ENCODE peak calls at places on chromosomes 1 and 21, in five cellular contexts. R, Z, G, D and N are unnamed samples. For H3K36me3, the result is how much of the 10 kb centered on the place peaks cover.

GRCh38 chr1:98398649-98399048 is 262.9 kb upstream of the SNX7 start:
- DNase-seq in R (no peak), Z (no peak), G (no peak), D (peak), N (no peak)

GRCh38 chr1:53665996-53666395 is 73.0 kb downstream of the GLIS1 start:
- DNase-seq in R (no peak), Z (no peak), G (no peak), D (no peak), N (no peak)

GRCh38 chr21:44459712-44460440 is 4.6 kb downstream of the LRRC3 start:
- DNase-seq in R (no peak), Z (no peak), G (peak), D (no peak), N (peak)

GRCh38 chr1:103106426-103107321 is 1.6 kb downstream of the COL11A1 start:
- DNase-seq in R (peak), Z (no peak), G (no peak), D (peak), N (peak)

GRCh38 chr1:206979379-206980043 is 9.3 kb upstream of the FCAMR start:
- DNase-seq in R (no peak), Z (no peak), G (no peak), D (peak), N (no peak)

GRCh38 chr1:108708726-108709660 is 3.7 kb upstream of the FNDC7 start:
- DNase-seq in R (no peak), Z (peak), G (peak), D (no peak), N (peak)

GRCh38 chr1:204301171-204301957 is 58.4 kb downstream of the PLEKHA6 start:
- DNase-seq in R (no peak), Z (no peak), G (no peak), D (no peak), N (no peak)

GRCh38 chr1:53918343-53918742 is 24.4 kb downstream of the DIO1 start:
- DNase-seq in R (no peak), Z (no peak), G (no peak), D (no peak), N (no peak)

GRCh38 chr21:38544681-38545080 is 46.4 kb upstream of the ERG start:
- DNase-seq in R (no peak), Z (no peak), G (no peak), D (no peak), N (no peak)

GRCh38 chr1:47996406-47997226 is 569 bp downstream of the TRABD2B start:
- DNase-seq in R (no peak), Z (no peak), G (no peak), D (no peak), N (no peak)

GRCh38 chr1:8718878-8719361 is 98.5 kb downstream of the RERE start:
- DNase-seq in R (no peak), Z (no peak), G (no peak), D (no peak), N (no peak)

GRCh38 chr1:223393275-223394214 is at the start of gene CCDC185:
- DNase-seq in R (no peak), Z (no peak), G (no peak), D (no peak), N (peak)

GRCh38 chr21:16794944-16795343 is 717.9 kb upstream of the CXADR start:
- DNase-seq in R (no peak), Z (no peak), G (no peak), D (peak), N (no peak)

GRCh38 chr1:78722947-78723346 is 73.3 kb downstream of the IFI44 start:
- DNase-seq in R (no peak), Z (no peak), G (no peak), D (no peak), N (no peak)

GRCh38 chr21:37257967-37258877 is 8.9 kb downstream of the VPS26C start:
- DNase-seq in R (peak), Z (peak), G (peak), D (peak), N (peak)

GRCh38 chr1:208192989-208193388 is 51.2 kb downstream of the PLXNA2 start:
- DNase-seq in R (no peak), Z (no peak), G (no peak), D (peak), N (no peak)

GRCh38 chr1:63931468-63931867 is 157.7 kb downstream of the ROR1 start:
- DNase-seq in R (no peak), Z (no peak), G (no peak), D (peak), N (no peak)

GRCh38 chr1:202085682-202086373 is 36.9 kb upstream of the GPR37L1 start:
- DNase-seq in R (no peak), Z (no peak), G (peak), D (peak), N (no peak)

GRCh38 chr1:112575154-112575804 is 43.7 kb downstream of the ST7L start:
- DNase-seq in R (no peak), Z (no peak), G (no peak), D (peak), N (no peak)

GRCh38 chr1:232795497-232796068 is 9.6 kb upstream of the MAP10 start:
- DNase-seq in R (no peak), Z (no peak), G (no peak), D (no peak), N (no peak)

GRCh38 chr1:200367841-200368534 is 41.8 kb downstream of the ZNF281 start:
- DNase-seq in R (no peak), Z (no peak), G (no peak), D (peak), N (no peak)

GRCh38 chr21:44914176-44914874 is 6.4 kb downstream of the ITGB2 start:
- DNase-seq in R (no peak), Z (peak), G (peak), D (no peak), N (peak)

GRCh38 chr1:237386362-237387143 is 344.6 kb downstream of the RYR2 start:
- DNase-seq in R (no peak), Z (no peak), G (no peak), D (peak), N (no peak)

GRCh38 chr1:65691152-65691900 is 101.4 kb upstream of the PDE4B start:
- DNase-seq in R (no peak), Z (no peak), G (no peak), D (no peak), N (no peak)

GRCh38 chr1:223551610-223552009 is 113.9 kb downstream of the CAPN8 start:
- DNase-seq in R (no peak), Z (no peak), G (no peak), D (peak), N (no peak)

GRCh38 chr1:154445040-154445472 is 39.9 kb downstream of the IL6R start:
- DNase-seq in R (no peak), Z (no peak), G (no peak), D (peak), N (no peak)

GRCh38 chr1:242129103-242129502 is 130.2 kb upstream of the MAP1LC3C start:
- DNase-seq in R (no peak), Z (no peak), G (no peak), D (peak), N (no peak)

GRCh38 chr1:47231314-47232186 is 475 bp downstream of the TAL1 start:
- DNase-seq in R (peak), Z (no peak), G (peak), D (peak), N (peak)

GRCh38 chr1:66335859-66336640 is 197.9 kb upstream of the SGIP1 start:
- DNase-seq in R (peak), Z (peak), G (peak), D (no peak), N (no peak)

GRCh38 chr21:38242036-38242435 is 14.8 kb upstream of the KCNJ15 start:
- DNase-seq in R (no peak), Z (no peak), G (no peak), D (no peak), N (no peak)

GRCh38 chr1:185409763-185410528 is 92.9 kb upstream of the IVNS1ABP start:
- DNase-seq in R (no peak), Z (no peak), G (no peak), D (no peak), N (no peak)

GRCh38 chr1:40898434-40898900 is 36.3 kb upstream of the CITED4 start:
- DNase-seq in R (peak), Z (no peak), G (no peak), D (no peak), N (no peak)

GRCh38 chr1:31936966-31937299 is 1.2 kb downstream of the PTP4A2 start:
- DNase-seq in R (no peak), Z (no peak), G (no peak), D (no peak), N (no peak)

GRCh38 chr1:4655674-4656532 is 1.5 kb downstream of the AJAP1 start:
- DNase-seq in R (peak), Z (no peak), G (no peak), D (no peak), N (no peak)

GRCh38 chr21:28731700-28732321 is 260.9 kb downstream of the LTN1 start:
- DNase-seq in R (no peak), Z (no peak), G (no peak), D (no peak), N (no peak)

GRCh38 chr1:2295526-2295925 is 67.4 kb downstream of the SKI start:
- DNase-seq in R (no peak), Z (no peak), G (no peak), D (no peak), N (no peak)

GRCh38 chr1:117897551-117897950 is 31.9 kb downstream of the GDAP2 start:
- DNase-seq in R (no peak), Z (no peak), G (no peak), D (no peak), N (no peak)

GRCh38 chr1:117899801-117900200 is 29.6 kb downstream of the GDAP2 start:
- DNase-seq in R (no peak), Z (no peak), G (no peak), D (no peak), N (no peak)

GRCh38 chr1:117892512-117892911 is 36.9 kb downstream of the GDAP2 start:
- DNase-seq in R (no peak), Z (no peak), G (no peak), D (no peak), N (no peak)

GRCh38 chr1:117894078-117894477 is 35.3 kb downstream of the GDAP2 start:
- DNase-seq in R (no peak), Z (no peak), G (no peak), D (no peak), N (no peak)

GRCh38 chr1:117895482-117896114 is 33.8 kb downstream of the GDAP2 start:
- DNase-seq in R (peak), Z (peak), G (peak), D (peak), N (no peak)
- H3K36me3 ChIP-seq in R (under half), Z (under half), G (under half), D (under half), N (half or more)

DNA sequence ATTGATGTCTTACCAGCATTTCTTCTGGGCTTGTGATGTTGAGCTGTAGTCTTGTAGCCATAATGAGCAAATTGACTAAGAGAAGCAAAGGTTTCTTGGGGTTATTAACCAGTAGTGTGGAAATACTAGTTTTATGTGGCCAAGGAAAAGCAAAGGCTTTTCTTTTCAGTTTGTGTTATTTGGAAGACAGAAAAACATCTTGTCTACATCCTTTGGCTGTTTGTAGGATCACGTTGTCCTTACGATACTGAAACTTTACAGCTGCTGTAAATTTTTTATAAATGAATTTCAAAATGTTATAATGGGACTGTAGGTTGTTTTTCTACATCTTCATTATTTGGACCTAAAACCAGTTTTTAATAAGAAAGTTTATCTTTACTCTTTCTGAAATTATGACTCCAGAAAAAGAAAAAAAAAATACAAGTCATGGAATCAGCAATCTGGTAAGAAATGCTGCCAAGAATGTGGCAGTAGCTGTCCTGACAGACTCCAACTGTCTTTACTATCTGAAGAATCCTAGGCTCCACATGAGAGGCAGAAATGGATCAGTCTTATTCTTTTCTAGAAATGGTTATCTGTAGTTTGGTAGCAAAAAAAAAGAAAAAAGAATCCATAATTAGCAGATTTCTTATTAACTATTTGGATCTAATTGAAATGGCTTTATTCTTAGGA is 41.6 kb upstream of the QSOX1 start:
- DNase-seq in R (no peak), Z (no peak), G (no peak), D (peak), N (no peak)
- H3K36me3 ChIP-seq in R (under half), Z (under half), G (under half), D (under half), N (under half)

GRCh38 chr1:26887125-26887524 is 3.0 kb downstream of the GPN2 start:
- DNase-seq in R (no peak), Z (no peak), G (no peak), D (peak), N (no peak)
- H3K36me3 ChIP-seq in R (under half), Z (half or more), G (half or more), D (under half), N (half or more)

GRCh38 chr21:32457360-32457840 is 44.9 kb downstream of the EVA1C start:
- DNase-seq in R (peak), Z (no peak), G (peak), D (peak), N (peak)

GRCh38 chr21:32456497-32456918 is 44.0 kb downstream of the EVA1C start:
- DNase-seq in R (no peak), Z (no peak), G (no peak), D (peak), N (no peak)

GRCh38 chr21:32448803-32449594 is 36.5 kb downstream of the EVA1C start:
- DNase-seq in R (no peak), Z (no peak), G (no peak), D (peak), N (no peak)

GRCh38 chr21:32455548-32455947 is 43.0 kb downstream of the EVA1C start:
- DNase-seq in R (no peak), Z (no peak), G (no peak), D (no peak), N (no peak)

GRCh38 chr21:32452641-32453040 is 40.1 kb downstream of the EVA1C start:
- DNase-seq in R (no peak), Z (no peak), G (no peak), D (no peak), N (no peak)
- H3K36me3 ChIP-seq in R (under half), Z (under half), G (under half), D (under half), N (under half)

DNA sequence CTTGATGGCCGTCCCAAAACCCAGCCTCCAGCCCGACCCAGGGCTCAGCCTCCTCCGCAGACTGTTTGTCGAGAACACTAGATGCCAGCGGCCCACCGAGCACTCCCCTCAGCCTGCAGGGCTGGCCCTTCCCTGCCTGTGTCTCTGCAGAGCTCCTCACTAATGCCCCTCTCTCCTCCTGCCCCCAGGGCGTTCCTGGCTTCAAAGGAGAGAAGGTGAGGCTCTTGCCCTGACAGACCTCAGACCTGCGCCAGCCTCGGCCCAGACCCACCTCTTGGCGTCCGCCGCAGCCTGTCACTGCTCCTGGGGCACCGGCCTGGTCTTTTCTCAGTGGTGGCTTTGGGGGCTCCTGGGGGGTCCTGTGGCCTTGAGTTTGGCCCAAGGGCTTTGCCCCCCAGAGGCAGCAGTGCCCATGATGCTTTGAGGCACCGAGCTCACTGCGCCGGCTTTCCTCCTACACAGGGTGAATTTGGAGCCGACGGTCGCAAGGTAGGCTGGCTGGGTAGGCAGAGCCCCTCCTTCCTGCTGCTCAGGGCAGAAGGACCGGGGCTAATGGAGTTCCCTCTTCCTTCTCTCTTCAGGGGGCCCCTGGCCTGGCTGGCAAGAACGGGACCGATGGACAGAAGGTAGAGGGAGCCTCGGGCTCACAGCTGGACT is 18.4 kb downstream of the COL6A2 start:
- DNase-seq in R (peak), Z (no peak), G (peak), D (no peak), N (peak)
- H3K36me3 ChIP-seq in R (under half), Z (under half), G (half or more), D (half or more), N (under half)